ENCODE peak calls at places on chromosomes 2 and 18, in five cellular contexts. G is fibroblast of the aortic adventitia, D is fibroblast of pulmonary artery, U is HepG2, C is HAP-1. K is an unnamed sample.

GRCh38 chr18:10559566-10560456 is 34.0 kb downstream of the NAPG start:
- DNase-seq in U (no peak), D (no peak), C (no peak), G (no peak), K (peak)

GRCh38 chr2:120465012-120465700 is 119.2 kb downstream of the INHBB start:
- DNase-seq in C (no peak), G (no peak), U (no peak), D (no peak), K (no peak)

GRCh38 chr2:74831693-74832530 is 2.0 kb upstream of the HK2 start:
- DNase-seq in U (peak), D (no peak), G (no peak), C (no peak), K (peak)

GRCh38 chr2:105573910-105574655 is 170.6 kb upstream of the NCK2 start:
- DNase-seq in U (no peak), C (no peak), D (no peak), G (no peak), K (no peak)

GRCh38 chr2:229348135-229348534 is 77.0 kb upstream of the PID1 start:
- DNase-seq in U (no peak), D (peak), C (no peak), G (peak), K (peak)

GRCh38 chr2:90077948-90078347 is 1386.5 kb downstream of the RPIA start:
- DNase-seq in U (no peak), D (no peak), G (no peak), C (no peak), K (no peak)

GRCh38 chr18:28995319-28995718 is 818.4 kb upstream of the CDH2 start:
- DNase-seq in G (peak), U (no peak), D (no peak), C (no peak), K (no peak)

GRCh38 chr18:26335139-26335933 is 109.1 kb downstream of the TAF4B start:
- DNase-seq in U (no peak), C (peak), D (no peak), G (no peak), K (peak)

GRCh38 chr18:76983184-76983583 is 149.4 kb downstream of the MBP start:
- DNase-seq in G (peak), D (peak), U (peak), C (peak), K (peak)

GRCh38 chr2:127517465-127517864 is 8.8 kb downstream of the IWS1 start:
- DNase-seq in D (no peak), C (no peak), G (no peak), U (no peak), K (peak)

GRCh38 chr2:39403311-39403710 is 33.8 kb downstream of the MAP4K3 start:
- DNase-seq in D (peak), G (no peak), C (no peak), U (no peak), K (no peak)

GRCh38 chr18:9905401-9905922 is 8.4 kb upstream of the VAPA start:
- DNase-seq in C (no peak), D (peak), U (peak), G (peak), K (peak)

GRCh38 chr18:60188943-60189342 is 183.6 kb downstream of the MC4R start:
- DNase-seq in D (no peak), U (no peak), C (no peak), G (no peak), K (no peak)

GRCh38 chr2:101297383-101297782 is 11.1 kb downstream of the RNF149 start:
- DNase-seq in G (no peak), D (no peak), C (no peak), U (no peak), K (no peak)

GRCh38 chr2:2399390-2399789 is 68.3 kb upstream of the MYT1L start:
- DNase-seq in D (no peak), U (no peak), G (no peak), C (no peak), K (no peak)

GRCh38 chr2:197037863-197038398 is 111.4 kb upstream of the PGAP1 start:
- DNase-seq in G (no peak), D (peak), C (no peak), U (no peak), K (peak)

GRCh38 chr2:30414951-30415350 is 32.1 kb upstream of the LCLAT1 start:
- DNase-seq in G (no peak), C (no peak), D (no peak), U (no peak), K (no peak)

GRCh38 chr18:7102131-7102530 is 15.5 kb downstream of the LAMA1 start:
- DNase-seq in D (no peak), C (no peak), G (no peak), U (no peak), K (no peak)

GRCh38 chr2:129813404-129813803 is 166.1 kb upstream of the RAB6C start:
- DNase-seq in U (no peak), G (no peak), C (no peak), D (no peak), K (peak)

GRCh38 chr2:129812654-129813053 is 166.8 kb upstream of the RAB6C start:
- DNase-seq in C (no peak), U (no peak), G (no peak), D (no peak), K (no peak)

GRCh38 chr2:129812071-129812470 is 167.4 kb upstream of the RAB6C start:
- DNase-seq in G (no peak), U (peak), C (no peak), D (no peak), K (no peak)

GRCh38 chr2:129806985-129807384 is 172.5 kb upstream of the RAB6C start:
- DNase-seq in U (no peak), G (no peak), D (no peak), C (no peak), K (no peak)

GRCh38 chr2:129810521-129810920 is 168.9 kb upstream of the RAB6C start:
- DNase-seq in U (no peak), C (no peak), G (no peak), D (no peak), K (no peak)
- H3K4me3 ChIP-seq in U (no peak), C (no peak), G (no peak), D (no peak), K (no peak)

GRCh38 chr2:235073938-235074337 is 122.1 kb downstream of the SH3BP4 start:
- DNase-seq in U (no peak), D (no peak), C (no peak), G (no peak), K (no peak)
- H3K4me3 ChIP-seq in U (no peak), D (no peak), C (no peak), G (no peak), K (no peak)

GRCh38 chr2:12096425-12096824 is 350.0 kb downstream of the LPIN1 start:
- DNase-seq in D (no peak), G (no peak), U (no peak), C (no peak), K (no peak)

GRCh38 chr2:12099374-12099773 is 352.9 kb downstream of the LPIN1 start:
- DNase-seq in C (no peak), D (no peak), U (no peak), G (no peak), K (no peak)

GRCh38 chr2:12102679-12103078 is 356.2 kb downstream of the LPIN1 start:
- DNase-seq in D (no peak), U (no peak), G (no peak), C (no peak), K (no peak)

DNA sequence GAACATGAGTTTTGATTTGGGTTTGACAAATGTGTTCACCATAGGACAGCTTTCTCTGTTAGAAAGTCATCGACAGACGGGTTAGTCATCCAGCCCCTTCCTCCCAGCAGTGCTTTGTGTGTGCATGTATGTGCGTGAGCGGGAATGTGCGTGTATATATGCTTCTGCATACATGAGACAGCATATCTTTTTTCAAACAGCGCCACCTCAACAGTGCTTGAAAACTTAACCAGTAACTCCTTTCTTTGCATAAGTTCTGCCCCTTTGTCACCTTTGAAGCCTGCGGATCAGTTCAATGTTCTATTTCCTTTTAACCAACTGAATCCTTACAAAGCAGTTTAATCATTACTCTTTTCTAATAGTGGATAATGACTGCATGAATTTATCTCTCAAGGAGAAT is 351.4 kb downstream of the LPIN1 start:
- DNase-seq in D (no peak), G (no peak), U (no peak), C (no peak), K (no peak)
- H3K4me3 ChIP-seq in D (no peak), G (no peak), U (no peak), C (no peak), K (no peak)

GRCh38 chr2:95275151-95275515 is 884 bp downstream of the PROM2 start:
- DNase-seq in U (no peak), C (no peak), D (no peak), G (no peak), K (no peak)
- H3K4me3 ChIP-seq in U (no peak), C (no peak), D (no peak), G (no peak), K (no peak)

DNA sequence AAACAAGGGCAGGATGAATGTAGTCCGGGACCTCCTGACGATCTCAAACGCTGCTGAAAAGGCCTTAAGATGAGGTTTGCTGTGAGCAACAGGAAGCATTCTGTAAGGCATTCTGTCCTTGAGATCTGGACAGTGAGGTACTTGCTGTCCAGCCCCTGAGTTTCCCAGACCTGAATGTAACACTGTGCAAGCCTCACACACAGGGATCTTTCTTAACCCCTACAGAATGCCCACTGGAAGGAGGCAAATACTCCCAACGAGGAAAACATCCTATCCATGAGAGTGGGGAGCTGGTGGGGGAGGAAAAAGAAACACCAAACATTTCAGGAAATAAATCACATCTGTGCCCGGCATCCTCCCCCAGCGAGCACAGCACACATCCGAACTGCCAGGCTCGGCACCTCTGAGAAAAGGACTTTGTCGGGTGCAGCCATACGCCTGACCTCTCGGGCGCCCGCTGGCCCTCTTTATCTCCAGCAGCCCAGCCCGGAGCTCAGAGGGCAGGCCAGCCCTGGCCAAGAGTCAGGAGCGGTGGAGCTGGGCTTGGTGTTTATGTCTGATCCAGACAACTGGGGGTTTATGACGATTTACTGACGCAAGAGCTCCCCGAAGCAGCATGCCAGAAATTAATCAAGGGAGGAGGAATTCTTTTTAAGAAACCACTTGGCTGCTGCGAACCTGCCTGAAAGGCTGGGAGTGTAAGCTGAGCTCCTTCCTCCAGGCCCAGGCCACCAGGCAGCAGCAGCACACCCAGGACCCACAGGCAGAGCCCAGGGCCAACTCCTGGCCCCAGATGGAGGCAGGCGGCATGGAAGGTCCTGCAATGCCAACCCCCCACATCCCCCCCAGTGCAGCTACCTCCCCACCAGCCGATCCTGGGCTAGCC is 72.3 kb downstream of the HDAC4 start:
- DNase-seq in C (no peak), U (no peak), D (peak), G (peak), K (peak)
- H3K4me3 ChIP-seq in C (no peak), U (no peak), D (no peak), G (no peak), K (peak)

DNA sequence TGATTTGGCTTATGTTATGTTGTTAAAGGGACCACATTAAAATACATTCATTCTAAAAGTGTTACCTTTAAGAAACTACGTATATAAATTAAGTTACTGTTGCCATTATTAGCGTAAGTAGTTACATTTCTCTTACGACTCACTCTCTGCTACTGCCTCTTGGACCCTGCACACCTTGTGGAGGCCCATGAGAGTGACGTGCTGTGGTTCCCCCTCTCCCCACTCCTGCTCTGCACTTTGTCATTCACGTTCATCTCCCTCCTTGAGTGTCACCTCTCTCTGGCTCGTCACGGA is 830 bp upstream of the MERTK start:
- DNase-seq in D (no peak), C (no peak), U (no peak), G (no peak), K (no peak)
- H3K4me3 ChIP-seq in D (peak), C (peak), U (peak), G (peak), K (peak)

GRCh38 chr2:240832205-240832727 is 12.2 kb upstream of the KIF1A start:
- DNase-seq in U (peak), G (peak), C (peak), D (peak), K (peak)
- H3K4me3 ChIP-seq in U (peak), G (peak), C (peak), D (peak), K (no peak)

DNA sequence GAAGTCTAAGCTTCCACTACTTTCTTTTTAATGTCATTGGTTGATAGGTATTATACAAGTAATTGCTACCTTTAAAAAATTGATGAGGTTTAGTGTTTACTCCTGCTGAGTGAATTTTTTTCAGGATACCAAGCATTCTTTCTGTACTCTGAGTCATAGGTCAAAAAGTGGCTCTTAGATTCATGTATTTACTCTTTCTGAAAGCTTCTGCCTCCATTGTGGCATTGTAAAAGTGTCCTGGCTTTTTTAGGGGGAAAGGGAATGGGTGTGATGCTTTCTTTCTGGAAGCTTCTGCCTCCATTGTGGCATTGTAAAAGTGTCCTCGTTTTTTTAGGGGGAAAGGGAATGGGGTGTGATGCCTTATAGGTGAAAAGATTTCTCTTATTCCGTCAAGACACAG is 286.5 kb downstream of the LPIN1 start:
- DNase-seq in C (no peak), D (no peak), G (peak), U (no peak), K (peak)
- H3K4me3 ChIP-seq in C (no peak), D (no peak), G (no peak), U (no peak), K (no peak)

GRCh38 chr2:110116033-110116710 is 550 bp upstream of the MALL start:
- DNase-seq in U (no peak), D (peak), G (peak), C (no peak), K (peak)

GRCh38 chr2:110115291-110116032 is at the start of gene MALL:
- DNase-seq in D (no peak), C (no peak), G (peak), U (no peak), K (peak)

GRCh38 chr2:110114801-110115200 is 821 bp downstream of the MALL start:
- DNase-seq in C (no peak), G (no peak), D (no peak), U (no peak), K (peak)

DNA sequence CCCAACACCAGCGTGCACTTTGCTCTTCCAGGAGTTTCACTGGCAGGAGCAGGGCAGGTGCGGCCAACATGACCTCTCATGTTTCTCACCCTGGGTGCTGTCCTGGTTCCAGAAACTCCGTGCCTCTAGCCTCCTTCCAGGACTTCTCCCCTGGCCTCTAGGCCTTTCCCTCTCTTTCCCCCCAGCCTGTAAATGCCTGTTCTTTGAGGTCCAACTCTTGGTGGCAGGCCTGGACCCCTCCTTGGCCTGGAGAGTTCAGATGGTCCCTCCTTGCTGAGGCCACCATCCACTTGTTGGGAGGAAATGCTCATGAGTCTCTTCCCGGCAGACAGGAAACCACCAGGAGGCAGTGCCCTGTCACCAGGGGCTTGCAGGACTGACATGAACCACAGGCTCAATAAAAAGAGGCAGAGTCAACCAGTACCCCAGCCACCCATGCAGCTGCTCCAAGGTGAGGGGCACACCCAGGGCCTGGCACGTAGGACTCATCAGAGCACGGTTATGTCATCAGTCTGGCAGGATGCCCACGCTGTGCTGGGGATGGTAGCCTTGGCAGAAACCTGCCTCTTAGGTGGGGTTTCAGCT is 1.5 kb downstream of the MALL start:
- DNase-seq in G (no peak), U (peak), D (no peak), C (no peak), K (peak)
- H3K4me3 ChIP-seq in G (peak), U (peak), D (no peak), C (no peak), K (peak)

DNA sequence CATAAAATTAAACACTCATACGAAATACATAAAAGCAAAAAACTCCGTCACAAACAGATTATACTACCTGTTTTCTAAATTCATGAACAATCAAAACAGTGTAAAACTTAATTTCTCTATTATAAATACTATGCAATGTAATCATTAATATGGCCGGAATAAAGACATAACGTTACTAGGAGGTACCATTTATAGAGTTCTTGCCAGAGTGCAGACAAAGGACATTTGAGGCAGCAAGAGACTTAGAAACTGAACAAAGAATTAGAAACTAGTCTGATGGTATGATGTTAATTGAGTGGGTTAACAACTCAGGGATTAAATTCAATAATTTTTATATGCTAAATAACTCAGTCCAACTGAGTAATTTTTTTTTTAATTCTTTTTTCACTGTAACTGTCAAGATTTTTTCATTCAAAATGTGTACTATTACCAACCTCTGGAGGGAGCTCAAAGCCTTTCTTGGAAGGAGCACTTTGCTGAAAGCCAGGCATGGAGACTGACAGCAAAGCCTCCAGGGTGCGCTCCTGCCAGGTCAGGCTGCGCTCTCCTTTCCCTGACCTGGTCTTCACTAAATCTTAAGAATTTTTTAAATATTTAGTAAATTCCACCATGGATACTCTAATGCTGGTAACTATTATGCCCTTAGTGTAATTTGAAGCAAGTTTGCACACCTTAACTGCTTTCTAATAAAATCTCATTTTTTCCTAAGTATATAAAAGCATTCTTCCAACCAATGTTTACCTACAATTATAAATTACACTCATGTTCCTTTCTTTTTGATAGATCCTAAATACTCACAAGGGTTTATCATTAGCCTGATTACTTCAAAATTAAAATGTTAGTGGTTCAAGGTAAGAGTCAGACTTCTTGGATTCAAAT is 34.1 kb downstream of the WDR35 start:
- DNase-seq in U (peak), D (peak), G (peak), C (peak), K (peak)
- H3K4me3 ChIP-seq in U (no peak), D (no peak), G (no peak), C (no peak), K (no peak)